ENCODE peak calls at places on chromosomes 3 and 15, in seven cellular contexts. One of them, this sample, is unnamed.
A peak's percentile ranks its signal among the peaks of the same experiment; 100 is the strongest.

GRCh38 chr3:31997500-31997899 is 15.9 kb downstream of the ZNF860 start:
- DNase-seq in bronchial epithelial cell: no peak
- DNase-seq in mammary epithelial cell: no peak
- DNase-seq in neural crest cell: no peak
- DNase-seq in AG09309: no peak
- DNase-seq in ovary: no peak
- DNase-seq in choroid plexus epithelial cell: no peak
- DNase-seq in this sample: no peak

GRCh38 chr3:70358978-70359580 is 46.6 kb upstream of the MDFIC2 start:
- DNase-seq in bronchial epithelial cell: peak; percentile 61
- DNase-seq in mammary epithelial cell: peak; percentile 5
- DNase-seq in neural crest cell: peak; percentile 16
- DNase-seq in AG09309: peak; percentile 10
- DNase-seq in ovary: no peak
- DNase-seq in choroid plexus epithelial cell: peak; percentile 81
- DNase-seq in this sample: peak; percentile 37

GRCh38 chr3:185448107-185448506 is 50.7 kb downstream of the TMEM41A start:
- DNase-seq in bronchial epithelial cell: peak; percentile 52
- DNase-seq in mammary epithelial cell: no peak
- DNase-seq in neural crest cell: no peak
- DNase-seq in AG09309: no peak
- DNase-seq in ovary: no peak
- DNase-seq in choroid plexus epithelial cell: no peak
- DNase-seq in this sample: no peak

GRCh38 chr15:70488002-70488605 is 275.3 kb downstream of the UACA start:
- DNase-seq in bronchial epithelial cell: peak; percentile 56
- DNase-seq in mammary epithelial cell: peak; percentile 60
- DNase-seq in neural crest cell: peak; percentile 81
- DNase-seq in AG09309: no peak
- DNase-seq in ovary: peak; percentile 57
- DNase-seq in choroid plexus epithelial cell: peak; percentile 84
- DNase-seq in this sample: peak; percentile 77

GRCh38 chr3:76222115-76222652 is 436.8 kb upstream of the ZNF717 start:
- DNase-seq in bronchial epithelial cell: peak; percentile 8
- DNase-seq in mammary epithelial cell: no peak
- DNase-seq in neural crest cell: no peak
- DNase-seq in AG09309: no peak
- DNase-seq in ovary: no peak
- DNase-seq in choroid plexus epithelial cell: peak; percentile 27
- DNase-seq in this sample: peak; percentile 18

GRCh38 chr3:8538904-8539303 is 37.3 kb downstream of the LMCD1 start:
- DNase-seq in bronchial epithelial cell: no peak
- DNase-seq in mammary epithelial cell: no peak
- DNase-seq in neural crest cell: no peak
- DNase-seq in AG09309: no peak
- DNase-seq in ovary: no peak
- DNase-seq in choroid plexus epithelial cell: peak; percentile 97
- DNase-seq in this sample: no peak

GRCh38 chr3:63948995-63949394 is 36.8 kb upstream of the SCAANT1 start:
- DNase-seq in bronchial epithelial cell: peak; percentile 25
- DNase-seq in mammary epithelial cell: no peak
- DNase-seq in neural crest cell: no peak
- DNase-seq in AG09309: no peak
- DNase-seq in ovary: no peak
- DNase-seq in choroid plexus epithelial cell: peak; percentile 84
- DNase-seq in this sample: no peak

GRCh38 chr3:118909751-118910150 is 124.9 kb downstream of the IGSF11 start:
- DNase-seq in bronchial epithelial cell: peak; percentile 82
- DNase-seq in mammary epithelial cell: no peak
- DNase-seq in neural crest cell: no peak
- DNase-seq in AG09309: no peak
- DNase-seq in ovary: no peak
- DNase-seq in choroid plexus epithelial cell: no peak
- DNase-seq in this sample: no peak

GRCh38 chr3:120642368-120642948 is 39.6 kb downstream of the HGD start:
- DNase-seq in bronchial epithelial cell: peak; percentile 10
- DNase-seq in mammary epithelial cell: no peak
- DNase-seq in neural crest cell: no peak
- DNase-seq in AG09309: peak; percentile 18
- DNase-seq in ovary: no peak
- DNase-seq in choroid plexus epithelial cell: peak; percentile 67
- DNase-seq in this sample: no peak

GRCh38 chr15:80090879-80091503 is 31.5 kb downstream of the ZFAND6 start:
- DNase-seq in bronchial epithelial cell: no peak
- DNase-seq in mammary epithelial cell: no peak
- DNase-seq in neural crest cell: no peak
- DNase-seq in AG09309: no peak
- DNase-seq in ovary: no peak
- DNase-seq in choroid plexus epithelial cell: peak; percentile 30
- DNase-seq in this sample: peak; percentile 18

GRCh38 chr3:78049501-78049900 is 1009.6 kb downstream of the ROBO2 start:
- DNase-seq in bronchial epithelial cell: no peak
- DNase-seq in mammary epithelial cell: no peak
- DNase-seq in neural crest cell: no peak
- DNase-seq in AG09309: no peak
- DNase-seq in ovary: no peak
- DNase-seq in choroid plexus epithelial cell: no peak
- DNase-seq in this sample: no peak

GRCh38 chr3:195263193-195263924 is 7.6 kb downstream of the XXYLT1 start:
- DNase-seq in bronchial epithelial cell: peak; percentile 30
- DNase-seq in mammary epithelial cell: no peak
- DNase-seq in neural crest cell: no peak
- DNase-seq in AG09309: no peak
- DNase-seq in ovary: no peak
- DNase-seq in choroid plexus epithelial cell: no peak
- DNase-seq in this sample: no peak

GRCh38 chr3:146101538-146101937 is 59.4 kb downstream of the PLOD2 start:
- DNase-seq in bronchial epithelial cell: no peak
- DNase-seq in mammary epithelial cell: no peak
- DNase-seq in neural crest cell: no peak
- DNase-seq in AG09309: no peak
- DNase-seq in ovary: no peak
- DNase-seq in choroid plexus epithelial cell: no peak
- DNase-seq in this sample: no peak

GRCh38 chr3:152269423-152270144 is 855 bp downstream of the MBNL1 start:
- DNase-seq in bronchial epithelial cell: peak; percentile 69
- DNase-seq in mammary epithelial cell: peak; percentile 70
- DNase-seq in neural crest cell: no peak
- DNase-seq in AG09309: peak; percentile 93
- DNase-seq in ovary: peak; percentile 42
- DNase-seq in choroid plexus epithelial cell: peak; percentile 93
- DNase-seq in this sample: peak; percentile 80

GRCh38 chr3:141959921-141960554 is 83.6 kb downstream of the ATP1B3 start:
- DNase-seq in bronchial epithelial cell: peak; percentile 80
- DNase-seq in mammary epithelial cell: peak; percentile 61
- DNase-seq in neural crest cell: no peak
- DNase-seq in AG09309: peak; percentile 49
- DNase-seq in ovary: peak; percentile 37
- DNase-seq in choroid plexus epithelial cell: peak; percentile 71
- DNase-seq in this sample: peak; percentile 76

DNA sequence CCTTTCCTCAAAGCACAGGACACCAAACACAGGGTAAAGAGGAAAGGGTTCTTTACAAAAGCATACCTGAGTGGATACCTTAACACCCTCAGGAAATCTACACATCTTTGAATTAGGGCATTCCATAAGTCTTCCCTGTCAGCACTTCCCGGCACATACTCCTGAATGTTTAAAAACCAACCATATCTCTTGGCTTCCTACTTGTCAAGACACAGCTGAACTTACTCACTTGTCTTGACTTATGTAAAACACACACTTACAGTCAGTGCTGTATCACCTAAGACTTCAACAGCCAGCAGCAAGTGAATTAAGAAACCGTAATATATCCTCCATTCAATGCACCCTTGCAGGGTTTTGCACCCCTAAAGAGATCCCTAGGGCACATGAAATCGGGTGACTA is 17.5 kb downstream of the IL1RAP start:
- DNase-seq in bronchial epithelial cell: peak; percentile 95
- DNase-seq in mammary epithelial cell: peak; percentile 73
- DNase-seq in neural crest cell: no peak
- DNase-seq in AG09309: no peak
- DNase-seq in ovary: no peak
- DNase-seq in choroid plexus epithelial cell: no peak
- DNase-seq in this sample: no peak
- TF ChIP-seq CTCF in bronchial epithelial cell: no peak
- TF ChIP-seq CTCF in mammary epithelial cell: no peak
- TF ChIP-seq CTCF in neural crest cell: no peak
- TF ChIP-seq CTCF in AG09309: no peak
- TF ChIP-seq CTCF in ovary: no peak
- TF ChIP-seq CTCF in choroid plexus epithelial cell: no peak
- TF ChIP-seq CTCF in this sample: no peak

GRCh38 chr3:97764186-97765055 is at the start of gene ARL6:
- DNase-seq in bronchial epithelial cell: peak; percentile 73
- DNase-seq in mammary epithelial cell: peak; percentile 84
- DNase-seq in neural crest cell: peak; percentile 72
- DNase-seq in AG09309: peak; percentile 41
- DNase-seq in ovary: peak; percentile 85
- DNase-seq in choroid plexus epithelial cell: peak; percentile 88
- DNase-seq in this sample: peak; percentile 77
- TF ChIP-seq CTCF in bronchial epithelial cell: no peak
- TF ChIP-seq CTCF in mammary epithelial cell: no peak
- TF ChIP-seq CTCF in neural crest cell: no peak
- TF ChIP-seq CTCF in AG09309: peak; percentile 14
- TF ChIP-seq CTCF in ovary: no peak
- TF ChIP-seq CTCF in choroid plexus epithelial cell: peak; percentile 36
- TF ChIP-seq CTCF in this sample: no peak

GRCh38 chr3:22685598-22685997 is 517.5 kb upstream of the UBE2E2 start:
- DNase-seq in bronchial epithelial cell: peak; percentile 9
- DNase-seq in mammary epithelial cell: peak; percentile 34
- DNase-seq in neural crest cell: no peak
- DNase-seq in AG09309: no peak
- DNase-seq in ovary: no peak
- DNase-seq in choroid plexus epithelial cell: peak; percentile 49
- DNase-seq in this sample: peak; percentile 45
- TF ChIP-seq CTCF in bronchial epithelial cell: peak; percentile 26
- TF ChIP-seq CTCF in mammary epithelial cell: peak; percentile 61
- TF ChIP-seq CTCF in neural crest cell: peak; percentile 43
- TF ChIP-seq CTCF in AG09309: peak; percentile 54
- TF ChIP-seq CTCF in ovary: no peak
- TF ChIP-seq CTCF in choroid plexus epithelial cell: peak; percentile 74
- TF ChIP-seq CTCF in this sample: peak; percentile 57

GRCh38 chr3:159870723-159871122 is 117.9 kb upstream of the IL12A start:
- DNase-seq in bronchial epithelial cell: no peak
- DNase-seq in mammary epithelial cell: no peak
- DNase-seq in neural crest cell: no peak
- DNase-seq in AG09309: no peak
- DNase-seq in ovary: no peak
- DNase-seq in choroid plexus epithelial cell: no peak
- DNase-seq in this sample: no peak

GRCh38 chr3:159867372-159867771 is 121.3 kb upstream of the IL12A start:
- DNase-seq in bronchial epithelial cell: no peak
- DNase-seq in mammary epithelial cell: no peak
- DNase-seq in neural crest cell: no peak
- DNase-seq in AG09309: no peak
- DNase-seq in ovary: no peak
- DNase-seq in choroid plexus epithelial cell: no peak
- DNase-seq in this sample: no peak

GRCh38 chr3:159877924-159878323 is 110.7 kb upstream of the IL12A start:
- DNase-seq in bronchial epithelial cell: peak; percentile 68
- DNase-seq in mammary epithelial cell: peak; percentile 81
- DNase-seq in neural crest cell: no peak
- DNase-seq in AG09309: no peak
- DNase-seq in ovary: no peak
- DNase-seq in choroid plexus epithelial cell: peak; percentile 41
- DNase-seq in this sample: peak; percentile 47

DNA sequence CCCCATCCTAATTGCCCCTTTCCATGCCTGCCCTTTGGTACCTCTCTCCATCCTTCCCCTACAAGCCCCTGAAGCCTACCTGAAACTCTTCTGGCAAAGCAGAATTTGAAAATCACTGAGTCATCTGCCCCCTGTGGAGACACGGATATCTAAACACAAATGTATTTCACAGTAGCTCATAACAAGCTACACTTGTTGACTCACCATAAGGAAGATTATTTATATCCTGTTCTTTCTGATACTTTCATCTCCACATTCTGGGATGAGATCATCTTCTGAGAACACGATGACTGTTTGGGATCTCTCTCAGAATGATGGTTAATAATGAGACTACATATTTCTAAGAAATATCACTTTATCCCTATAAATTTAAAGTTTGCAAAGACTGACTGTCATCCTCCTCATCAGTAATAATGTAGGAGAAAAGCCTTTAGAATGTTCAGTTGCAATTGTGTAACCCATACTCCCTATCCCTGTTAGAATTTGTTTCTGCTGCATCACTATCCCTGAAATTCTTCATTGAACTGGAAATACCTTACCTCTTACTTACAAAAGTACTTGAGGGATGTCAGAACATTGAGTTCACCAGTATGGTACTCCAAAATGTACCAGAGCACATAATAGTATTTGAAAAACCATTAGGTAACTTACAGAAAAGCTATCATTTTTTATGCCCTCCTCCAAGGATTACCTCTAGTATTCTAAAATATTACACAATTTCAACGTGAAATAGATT is 116.1 kb upstream of the IL12A start:
- DNase-seq in bronchial epithelial cell: peak; percentile 97
- DNase-seq in mammary epithelial cell: peak; percentile 91
- DNase-seq in neural crest cell: no peak
- DNase-seq in AG09309: peak; percentile 60
- DNase-seq in ovary: no peak
- DNase-seq in choroid plexus epithelial cell: peak; percentile 95
- DNase-seq in this sample: peak; percentile 89
- TF ChIP-seq CTCF in bronchial epithelial cell: peak; percentile 23
- TF ChIP-seq CTCF in mammary epithelial cell: no peak
- TF ChIP-seq CTCF in neural crest cell: peak; percentile 33
- TF ChIP-seq CTCF in AG09309: peak; percentile 20
- TF ChIP-seq CTCF in ovary: no peak
- TF ChIP-seq CTCF in choroid plexus epithelial cell: peak; percentile 3
- TF ChIP-seq CTCF in this sample: peak; percentile 12

GRCh38 chr15:91660174-91660649 is 193.3 kb upstream of the SLCO3A1 start:
- DNase-seq in bronchial epithelial cell: no peak
- DNase-seq in mammary epithelial cell: no peak
- DNase-seq in neural crest cell: no peak
- DNase-seq in AG09309: no peak
- DNase-seq in ovary: no peak
- DNase-seq in choroid plexus epithelial cell: no peak
- DNase-seq in this sample: no peak
- TF ChIP-seq CTCF in bronchial epithelial cell: no peak
- TF ChIP-seq CTCF in mammary epithelial cell: no peak
- TF ChIP-seq CTCF in neural crest cell: no peak
- TF ChIP-seq CTCF in AG09309: no peak
- TF ChIP-seq CTCF in ovary: no peak
- TF ChIP-seq CTCF in choroid plexus epithelial cell: no peak
- TF ChIP-seq CTCF in this sample: no peak

GRCh38 chr3:53045107-53045783 is 628 bp downstream of the SFMBT1 start:
- DNase-seq in bronchial epithelial cell: no peak
- DNase-seq in mammary epithelial cell: no peak
- DNase-seq in neural crest cell: peak; percentile 45
- DNase-seq in AG09309: no peak
- DNase-seq in ovary: peak; percentile 71
- DNase-seq in choroid plexus epithelial cell: peak; percentile 36
- DNase-seq in this sample: peak; percentile 35
- TF ChIP-seq CTCF in bronchial epithelial cell: no peak
- TF ChIP-seq CTCF in mammary epithelial cell: no peak
- TF ChIP-seq CTCF in neural crest cell: no peak
- TF ChIP-seq CTCF in AG09309: no peak
- TF ChIP-seq CTCF in ovary: no peak
- TF ChIP-seq CTCF in choroid plexus epithelial cell: no peak
- TF ChIP-seq CTCF in this sample: no peak

This sample was measured in MCF 10A.